ENCODE peak calls at places on chromosome 17, in eight cellular contexts. O, V, M, I, A, L, R and H are unnamed samples.

GRCh38 chr17:81036128-81036891 is 1.4 kb downstream of the BAIAP2 start:
- DNase-seq in O (peak), V (no peak), M (no peak), I (no peak), A (no peak), L (no peak), R (no peak), H (no peak)

GRCh38 chr17:13598353-13599167 is 3.2 kb downstream of the HS3ST3A1 start:
- DNase-seq in O (no peak), V (no peak), M (no peak), I (no peak), A (no peak), L (no peak), R (no peak), H (no peak)

GRCh38 chr17:58337600-58338453 is 9.2 kb upstream of the TSPOAP1 start:
- DNase-seq in O (peak), V (peak), M (peak), I (peak), A (no peak), L (peak), R (peak), H (no peak)

GRCh38 chr17:28325221-28325620 is 6.2 kb downstream of the TMEM97 start:
- DNase-seq in O (no peak), V (no peak), M (no peak), I (no peak), A (no peak), L (no peak), R (no peak), H (no peak)

GRCh38 chr17:67326440-67326839 is 39.9 kb downstream of the PSMD12 start:
- DNase-seq in O (no peak), V (no peak), M (no peak), I (no peak), A (no peak), L (no peak), R (no peak), H (no peak)

GRCh38 chr17:60720763-60721531 is 43.3 kb downstream of the BCAS3 start:
- DNase-seq in O (no peak), V (peak), M (no peak), I (peak), A (peak), L (peak), R (no peak), H (no peak)

GRCh38 chr17:76353004-76353598 is 615 bp downstream of the PRPSAP1 start:
- DNase-seq in O (peak), V (peak), M (peak), I (no peak), A (peak), L (peak), R (no peak), H (no peak)

GRCh38 chr17:70184770-70185169 is 15.4 kb downstream of the KCNJ2 start:
- DNase-seq in O (no peak), V (no peak), M (no peak), I (peak), A (no peak), L (peak), R (no peak), H (peak)

GRCh38 chr17:80847506-80848230 is 144.0 kb upstream of the CHMP6 start:
- DNase-seq in O (no peak), V (no peak), M (no peak), I (no peak), A (no peak), L (no peak), R (peak), H (no peak)

GRCh38 chr17:79781012-79781665 is 3.2 kb downstream of the CBX2 start:
- DNase-seq in O (peak), V (no peak), M (no peak), I (no peak), A (no peak), L (no peak), R (no peak), H (no peak)

GRCh38 chr17:50480142-50480764 is 1.6 kb downstream of the RSAD1 start:
- DNase-seq in O (no peak), V (no peak), M (no peak), I (no peak), A (no peak), L (no peak), R (no peak), H (no peak)

GRCh38 chr17:50479522-50480141 is 972 bp downstream of the RSAD1 start:
- DNase-seq in O (peak), V (peak), M (peak), I (peak), A (peak), L (peak), R (peak), H (no peak)

GRCh38 chr17:50482110-50482509 is 3.5 kb downstream of the RSAD1 start:
- DNase-seq in O (peak), V (no peak), M (no peak), I (no peak), A (no peak), L (no peak), R (no peak), H (no peak)

GRCh38 chr17:50481648-50482047 is 3.0 kb downstream of the RSAD1 start:
- DNase-seq in O (no peak), V (no peak), M (no peak), I (no peak), A (no peak), L (no peak), R (no peak), H (no peak)

GRCh38 chr17:50480854-50481490 is 2.3 kb downstream of the RSAD1 start:
- DNase-seq in O (no peak), V (no peak), M (no peak), I (no peak), A (no peak), L (no peak), R (no peak), H (no peak)
- H3K4me3 ChIP-seq in O (no peak), V (no peak), M (no peak), I (no peak), A (no peak), L (no peak), R (no peak), H (no peak)

GRCh38 chr17:34220045-34220775 is 34.9 kb upstream of the CCL2 start:
- DNase-seq in O (no peak), V (no peak), M (no peak), I (no peak), A (no peak), L (no peak), R (no peak), H (no peak)
- TF ChIP-seq CTCF in O (no peak), V (no peak), M (no peak), I (no peak), A (no peak), L (no peak), R (no peak), H (no peak)

DNA sequence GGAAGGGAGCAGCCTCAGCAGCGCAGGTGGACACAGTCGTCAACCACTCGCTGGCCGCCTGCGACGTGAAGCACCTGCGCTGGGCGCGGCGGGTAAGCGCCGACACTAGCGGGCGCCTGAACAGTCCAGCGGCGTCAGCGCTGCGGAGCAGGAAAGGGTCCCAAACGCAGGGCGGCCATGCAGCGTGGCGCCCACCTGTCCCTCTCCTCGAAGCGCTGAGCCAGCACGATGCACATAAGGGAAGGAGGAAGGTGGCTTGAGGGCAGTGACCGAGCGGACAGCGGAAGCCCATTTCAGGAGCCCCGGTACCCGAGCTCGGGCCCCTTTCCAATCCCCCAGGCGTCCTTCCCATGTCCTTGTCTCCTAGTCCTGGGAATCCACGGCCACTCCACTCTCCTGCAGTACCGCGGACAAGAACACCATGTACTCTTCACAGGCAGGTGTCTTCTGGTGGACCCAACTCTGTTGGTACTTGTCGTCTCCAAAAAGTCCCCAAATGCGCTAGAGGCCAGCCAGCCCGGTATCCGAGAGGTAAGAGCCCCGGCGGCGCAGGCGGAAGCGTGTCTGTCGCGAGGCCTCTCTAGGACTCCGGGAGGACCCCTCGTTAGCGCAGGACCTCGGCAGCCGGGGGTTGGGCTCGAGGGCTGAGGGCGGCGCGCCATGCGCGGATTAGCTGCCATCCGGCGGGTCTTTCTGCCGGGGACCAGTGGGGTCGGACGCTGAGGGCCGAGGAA is 14.4 kb downstream of the ZNF232 start:
- DNase-seq in O (peak), V (peak), M (peak), I (no peak), A (peak), L (peak), R (peak), H (no peak)
- H3K4me3 ChIP-seq in O (peak), V (no peak), M (peak), I (no peak), A (peak), L (peak), R (peak), H (no peak)

DNA sequence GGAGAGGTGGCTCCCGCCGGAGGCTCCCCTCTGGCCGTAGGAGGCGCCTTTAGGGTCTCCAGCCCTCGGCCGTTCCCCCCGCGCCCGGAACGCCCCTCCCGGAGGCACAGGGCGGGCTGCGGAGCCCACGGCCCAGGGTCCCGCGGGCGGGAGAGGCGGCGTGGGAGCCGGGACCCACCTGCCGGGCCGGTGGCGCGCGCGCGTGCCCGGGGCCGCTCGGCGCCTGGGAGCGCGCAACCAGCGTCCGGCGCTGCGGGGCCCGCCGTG is at the start of gene MIF4GD:
- DNase-seq in O (no peak), V (no peak), M (no peak), I (no peak), A (no peak), L (peak), R (no peak), H (no peak)
- TF ChIP-seq CTCF in O (no peak), V (no peak), M (no peak), I (no peak), A (no peak), L (no peak), R (no peak), H (no peak)

DNA sequence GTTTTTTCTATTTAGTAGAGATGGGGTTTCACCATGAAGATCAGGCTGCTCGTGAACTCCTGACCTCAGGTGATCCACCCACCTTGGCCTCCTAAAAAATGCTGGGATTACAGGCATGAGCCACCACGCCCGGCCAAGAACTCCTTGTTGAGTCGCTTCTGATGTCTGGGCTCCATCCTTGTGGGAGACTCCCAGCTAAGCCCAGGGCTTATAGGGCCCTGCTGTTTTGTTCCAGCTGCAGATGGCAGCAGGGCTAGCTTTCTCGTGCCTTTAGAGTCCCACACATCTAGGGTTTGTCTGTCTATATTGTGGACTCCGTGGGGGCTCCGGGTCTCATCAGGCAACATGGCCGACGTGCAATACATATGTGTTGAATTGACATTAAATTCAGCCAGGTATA is 39.3 kb upstream of the MED9 start:
- DNase-seq in O (no peak), V (no peak), M (no peak), I (no peak), A (no peak), L (no peak), R (no peak), H (no peak)
- H3K4me3 ChIP-seq in O (no peak), V (no peak), M (no peak), I (no peak), A (no peak), L (no peak), R (no peak), H (no peak)

GRCh38 chr17:82772026-82772425 is 20.2 kb downstream of the TBCD start:
- DNase-seq in O (no peak), V (no peak), M (no peak), I (peak), A (no peak), L (no peak), R (no peak), H (no peak)

GRCh38 chr17:82765357-82765756 is 13.5 kb downstream of the TBCD start:
- DNase-seq in O (peak), V (no peak), M (no peak), I (no peak), A (no peak), L (no peak), R (no peak), H (no peak)

GRCh38 chr17:82769041-82769440 is 17.2 kb downstream of the TBCD start:
- DNase-seq in O (peak), V (no peak), M (no peak), I (no peak), A (peak), L (no peak), R (no peak), H (no peak)

GRCh38 chr17:82767041-82767754 is 15.3 kb downstream of the TBCD start:
- DNase-seq in O (peak), V (peak), M (no peak), I (peak), A (peak), L (peak), R (no peak), H (no peak)
- TF ChIP-seq CTCF in O (peak), V (no peak), M (peak), I (peak), A (peak), L (peak), R (peak), H (peak)

DNA sequence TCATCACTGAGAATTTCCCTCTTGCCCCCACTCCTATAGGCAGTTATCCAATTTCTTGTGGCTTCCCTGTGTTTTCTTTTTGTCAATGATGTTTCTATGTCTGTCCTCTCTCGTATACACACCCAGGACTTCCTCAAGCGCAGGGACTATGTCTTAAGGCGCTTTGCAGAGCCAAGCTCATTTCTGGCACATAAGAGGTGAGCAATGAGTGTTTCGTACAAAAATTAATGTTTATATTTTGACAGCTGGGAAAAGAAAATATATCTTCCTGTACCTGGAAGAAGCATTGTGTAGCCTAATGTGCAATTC is 966 bp downstream of the DDX42 start:
- DNase-seq in O (no peak), V (no peak), M (no peak), I (peak), A (no peak), L (no peak), R (no peak), H (no peak)
- H3K4me3 ChIP-seq in O (peak), V (peak), M (peak), I (peak), A (peak), L (peak), R (peak), H (peak)

GRCh38 chr17:32253117-32253611 is 12.5 kb upstream of the RHBDL3 start:
- DNase-seq in O (peak), V (peak), M (peak), I (peak), A (peak), L (peak), R (peak), H (peak)

GRCh38 chr17:32243712-32244111 is 21.9 kb upstream of the RHBDL3 start:
- DNase-seq in O (no peak), V (no peak), M (no peak), I (no peak), A (no peak), L (no peak), R (no peak), H (no peak)

GRCh38 chr17:32249475-32249874 is 16.2 kb upstream of the RHBDL3 start:
- DNase-seq in O (no peak), V (no peak), M (no peak), I (no peak), A (no peak), L (no peak), R (no peak), H (no peak)
- TF ChIP-seq CTCF in O (no peak), V (no peak), M (no peak), I (no peak), A (no peak), L (no peak), R (no peak), H (no peak)